ENCODE peak calls at places on chromosomes 11 and 22, in seven cellular contexts. K is PC-9, R is HCT116, I is OCI-LY7, F is SK-N-SH, V is GM23338, Z is Karpas-422. O is an unnamed sample. For H3K4me1 and H3K9me2, the result is how much of the 10 kb centered on the place peaks cover.

GRCh38 chr11:48116843-48117242 is 99.8 kb upstream of the OR4B1 start:
- DNase-seq in K (no peak), R (no peak), I (peak), F (peak), V (peak), Z (peak), O (peak)

GRCh38 chr22:36334838-36335603 is 52.7 kb downstream of the MYH9 start:
- DNase-seq in K (peak), R (no peak), I (no peak), F (no peak), V (no peak), Z (no peak), O (no peak)

GRCh38 chr11:30585892-30586250 is 282 bp downstream of the MPPED2 start:
- DNase-seq in K (no peak), R (no peak), I (no peak), F (peak), V (peak), Z (no peak), O (no peak)

GRCh38 chr11:109877043-109877442 is 216.1 kb upstream of the ZC3H12C start:
- DNase-seq in K (no peak), R (no peak), I (no peak), F (peak), V (no peak), Z (no peak), O (no peak)

GRCh38 chr11:46743693-46744339 is 24.8 kb downstream of the F2 start:
- DNase-seq in K (no peak), R (no peak), I (no peak), F (no peak), V (no peak), Z (no peak), O (no peak)

GRCh38 chr11:69664103-69664775 is 10.9 kb downstream of the LTO1 start:
- DNase-seq in K (no peak), R (no peak), I (no peak), F (no peak), V (no peak), Z (no peak), O (no peak)

GRCh38 chr11:2205214-2205770 is 33.7 kb upstream of the TH start:
- DNase-seq in K (no peak), R (no peak), I (no peak), F (no peak), V (no peak), Z (no peak), O (no peak)

GRCh38 chr11:69014084-69014935 is 1.3 kb upstream of the MRGPRF start:
- DNase-seq in K (no peak), R (no peak), I (no peak), F (peak), V (peak), Z (no peak), O (no peak)

GRCh38 chr11:131674051-131674755 is 303.8 kb downstream of the NTM start:
- DNase-seq in K (peak), R (peak), I (peak), F (peak), V (peak), Z (peak), O (peak)

GRCh38 chr22:19972652-19973550 is 31.3 kb upstream of the TXNRD2 start:
- DNase-seq in K (no peak), R (no peak), I (no peak), F (no peak), V (peak), Z (no peak), O (no peak)

DNA sequence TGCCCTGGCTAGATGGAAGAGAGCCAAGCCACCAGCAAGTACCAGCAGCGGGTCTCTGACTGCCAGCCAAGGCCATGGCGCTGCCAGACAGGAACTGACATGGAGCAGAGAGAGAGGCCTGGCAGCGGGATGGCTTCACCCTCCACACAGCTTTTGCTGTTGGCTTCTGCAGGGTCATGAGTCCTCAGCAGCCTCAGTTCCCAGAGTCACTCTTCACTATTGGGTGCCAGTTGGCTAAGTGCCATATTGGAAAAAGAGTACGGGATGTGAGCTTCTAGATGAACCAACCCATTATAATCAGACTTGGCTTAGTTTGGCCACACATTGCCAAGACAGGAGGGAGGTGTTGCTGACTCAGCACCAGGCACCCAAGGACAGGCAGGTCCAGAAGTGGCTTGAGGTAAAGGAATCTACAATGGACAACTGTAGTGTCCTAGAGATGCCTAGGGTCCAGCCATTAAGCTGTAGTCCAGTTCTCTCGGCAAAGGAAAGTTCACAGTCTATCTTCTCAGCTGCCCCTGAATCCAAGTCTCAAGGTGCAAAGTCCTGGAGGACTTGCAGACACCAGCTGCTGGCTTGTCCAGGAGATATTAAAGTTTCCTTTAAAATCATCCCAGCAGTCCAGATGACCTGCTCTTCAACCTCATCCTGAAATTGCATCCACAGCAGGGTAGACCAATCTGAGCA is 40.7 kb upstream of the POU2AF1 start:
- DNase-seq in K (no peak), R (no peak), I (no peak), F (no peak), V (no peak), Z (peak), O (no peak)
- H3K4me1 ChIP-seq in K (under half), R (under half), I (half or more), F (under half), V (under half), Z (half or more), O (half or more)

GRCh38 chr11:73715551-73715950 is 45.3 kb downstream of the RAB6A start:
- DNase-seq in K (no peak), R (no peak), I (no peak), F (no peak), V (no peak), Z (no peak), O (no peak)
- H3K9me2 ChIP-seq in K (under half), R (under half), I (under half), F (under half), V (under half), Z (under half), O (under half)

DNA sequence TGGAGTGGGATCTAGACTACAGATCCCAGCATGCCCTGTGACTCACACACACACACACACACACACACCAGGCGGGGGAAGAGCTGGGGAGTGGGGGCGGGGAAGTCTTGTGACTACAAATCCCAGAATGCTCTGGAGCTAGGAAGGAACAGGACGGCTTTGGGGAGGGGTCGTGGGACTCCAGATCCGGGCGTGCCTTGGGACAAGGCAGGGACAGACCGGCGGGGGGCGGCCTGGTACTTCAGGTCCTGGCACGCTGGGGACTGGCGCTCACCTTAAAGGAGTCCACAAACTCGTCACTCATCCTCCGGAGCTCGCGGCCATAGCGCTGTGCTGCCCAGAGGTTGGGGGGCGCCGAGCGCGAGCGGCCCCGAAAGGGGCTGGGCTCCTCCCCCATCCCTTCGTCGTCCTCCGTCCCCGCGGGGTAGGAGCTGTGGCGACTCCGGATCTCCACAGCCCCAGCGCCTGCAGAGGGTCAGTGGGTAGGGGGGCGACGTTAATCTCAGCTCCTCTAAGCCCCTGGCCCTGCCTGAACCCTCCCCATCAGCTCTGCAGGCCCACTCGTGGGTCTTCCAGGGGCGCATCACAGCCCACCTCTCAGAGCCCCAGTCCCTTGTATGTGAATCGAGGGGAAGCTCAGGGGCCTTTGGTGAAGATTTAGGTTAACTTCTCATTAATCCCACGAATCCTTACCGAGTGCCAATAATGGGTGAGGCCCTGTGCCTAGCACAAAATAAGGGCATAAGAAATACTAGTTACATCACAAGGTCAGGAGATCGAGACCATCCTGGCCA is 12.9 kb downstream of the BAD start:
- DNase-seq in K (peak), R (no peak), I (peak), F (peak), V (peak), Z (peak), O (peak)
- H3K4me1 ChIP-seq in K (under half), R (under half), I (under half), F (under half), V (under half), Z (under half), O (under half)

DNA sequence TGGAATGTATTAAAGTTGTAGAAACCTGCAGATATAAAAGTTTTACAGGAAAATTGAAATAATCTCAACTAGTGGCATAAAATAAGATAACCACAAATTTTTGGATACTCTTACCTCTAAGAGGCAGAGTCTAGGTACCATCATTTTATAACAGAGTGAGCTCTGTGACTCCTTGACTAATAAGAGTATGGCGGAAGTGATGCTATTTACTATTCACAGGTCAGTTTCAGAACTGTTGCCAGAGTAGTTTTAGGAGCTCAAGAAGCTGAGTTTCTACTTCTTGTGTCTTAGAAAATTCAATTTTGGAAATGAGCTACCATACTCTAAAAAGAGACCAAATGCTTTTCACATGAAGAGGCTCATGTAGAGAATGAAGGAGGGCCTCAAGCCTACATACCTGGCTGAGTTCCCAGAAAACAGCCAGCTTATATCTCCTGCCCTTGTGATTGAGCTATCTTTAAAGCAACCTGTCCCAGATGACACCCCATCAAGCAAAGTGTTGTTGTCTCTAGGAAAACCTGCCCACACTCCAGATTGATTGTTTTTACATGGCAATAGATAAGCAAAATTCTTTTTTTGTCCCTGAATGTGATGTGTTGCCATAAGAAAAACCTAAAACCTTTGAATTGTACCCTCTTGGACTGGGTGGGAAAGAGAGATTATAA is 712.8 kb upstream of the CNTN5 start:
- DNase-seq in K (no peak), R (no peak), I (no peak), F (no peak), V (no peak), Z (no peak), O (no peak)
- H3K9me2 ChIP-seq in K (under half), R (under half), I (under half), F (under half), V (under half), Z (under half), O (under half)

GRCh38 chr11:118918128-118918685 is 7.5 kb downstream of the BCL9L start:
- DNase-seq in K (peak), R (no peak), I (no peak), F (peak), V (peak), Z (no peak), O (no peak)
- H3K4me1 ChIP-seq in K (half or more), R (half or more), I (half or more), F (half or more), V (half or more), Z (under half), O (under half)

DNA sequence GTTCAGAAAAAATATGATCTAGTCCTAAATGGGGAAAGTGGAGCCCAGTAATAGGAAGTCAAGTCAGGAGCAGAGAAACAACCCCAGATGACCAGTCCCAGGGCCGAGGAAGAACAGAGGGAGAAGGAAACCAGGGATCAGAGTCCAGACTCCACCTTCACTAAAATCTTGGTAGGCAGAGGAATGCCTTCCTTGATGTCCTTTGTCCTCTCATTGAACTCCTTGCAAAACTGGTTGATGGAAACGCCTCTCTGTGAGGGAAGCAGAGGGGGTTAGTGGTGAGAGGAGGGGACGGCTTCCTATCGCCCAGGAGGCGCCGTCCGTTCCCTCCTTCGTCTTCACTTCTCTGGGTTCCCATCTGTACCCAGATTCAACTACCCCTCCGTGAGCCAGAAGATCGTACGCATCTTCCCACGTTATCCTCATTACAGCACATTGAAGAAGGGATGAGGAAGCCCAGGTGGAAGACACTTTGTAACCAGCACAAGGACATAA is 592 bp downstream of the MRPL11 start:
- DNase-seq in K (no peak), R (no peak), I (no peak), F (no peak), V (peak), Z (peak), O (peak)
- H3K9me2 ChIP-seq in K (under half), R (under half), I (under half), F (under half), V (under half), Z (under half), O (under half)

O was measured in MM.1S.